ENCODE peak calls at places on chromosomes 5 and 9, in four cellular contexts. H is cardiac fibroblast, N is K562, R is GM23338. A is an unnamed sample.

GRCh38 chr9:15136646-15137045 is 170.4 kb downstream of the TTC39B start:
- DNase-seq in N (peak; percentile 16), R (peak; percentile 47), H (no peak), A (no peak)

GRCh38 chr5:126138475-126139005 is 284.7 kb upstream of the GRAMD2B start:
- DNase-seq in H (peak; percentile 38), R (peak; percentile 21), N (no peak), A (no peak)

GRCh38 chr5:434443-435146 is 8.4 kb upstream of the EXOC3 start:
- DNase-seq in N (no peak), R (no peak), H (no peak), A (no peak)

GRCh38 chr5:114393159-114393558 is 31.3 kb downstream of the KCNN2 start:
- DNase-seq in R (no peak), N (no peak), H (no peak), A (no peak)

GRCh38 chr9:131593255-131593820 is 48.0 kb downstream of the PRRT1B start:
- DNase-seq in N (no peak), H (no peak), R (no peak), A (no peak)

GRCh38 chr5:96000308-96000707 is 38.7 kb upstream of the ELL2 start:
- DNase-seq in R (no peak), N (no peak), H (no peak), A (no peak)

GRCh38 chr5:91361790-91362189 is 21.3 kb downstream of the ARRDC3 start:
- DNase-seq in N (no peak), H (no peak), R (no peak), A (no peak)

GRCh38 chr9:81968026-81968425 is 20.5 kb upstream of the SPATA31D1 start:
- DNase-seq in N (no peak), R (no peak), H (no peak), A (no peak)

GRCh38 chr5:172905771-172906170 is 53.5 kb upstream of the RPL26L1 start:
- DNase-seq in N (no peak), R (peak; percentile 30), H (no peak), A (no peak)

GRCh38 chr9:68653141-68653595 is 51.9 kb upstream of the PIP5K1B start:
- DNase-seq in R (no peak), N (no peak), H (no peak), A (no peak)

GRCh38 chr5:11449217-11449616 is 455.0 kb downstream of the CTNND2 start:
- DNase-seq in R (no peak), N (no peak), H (no peak), A (no peak)

GRCh38 chr5:132263548-132264261 is 6.2 kb downstream of the PDLIM4 start:
- DNase-seq in R (no peak), H (peak; percentile 77), N (peak; percentile 69), A (no peak)

GRCh38 chr9:72703574-72703973 is 182.2 kb downstream of the TMC1 start:
- DNase-seq in N (no peak), H (no peak), R (no peak), A (no peak)

GRCh38 chr9:38707885-38708640 is 11.9 kb downstream of the FAM240B start:
- DNase-seq in N (peak; percentile 15), R (peak; percentile 80), H (no peak), A (no peak)

GRCh38 chr9:69130456-69131441 is 43.3 kb upstream of the TJP2 start:
- DNase-seq in H (peak; percentile 90), R (peak; percentile 1), N (peak; percentile 22), A (no peak)

GRCh38 chr9:96217358-96217755 is 84.6 kb downstream of the HSD17B3 start:
- DNase-seq in H (peak; percentile 55), N (no peak), R (no peak), A (peak; percentile 17)

GRCh38 chr9:116060631-116061030 is 93.0 kb upstream of the PAPPA start:
- DNase-seq in N (no peak), H (no peak), R (no peak), A (no peak)

GRCh38 chr5:172733179-172733973 is 37.6 kb downstream of the DUSP1 start:
- DNase-seq in H (peak; percentile 99), R (peak; percentile 34), N (no peak), A (peak; percentile 84)

GRCh38 chr9:94014845-94015244 is 59.7 kb upstream of the BARX1 start:
- DNase-seq in N (no peak), H (no peak), R (no peak), A (no peak)

GRCh38 chr5:54159153-54159836 is 151.1 kb downstream of the ARL15 start:
- DNase-seq in N (peak; percentile 54), R (peak; percentile 21), H (no peak), A (no peak)
- TF ChIP-seq CTCF in N (peak; percentile 41), R (peak; percentile 56), H (no peak), A (no peak)

GRCh38 chr5:59656351-59657254 is 236.9 kb downstream of the PDE4D start:
- DNase-seq in H (no peak), N (no peak), R (no peak), A (no peak)

GRCh38 chr5:59665086-59665831 is 228.3 kb downstream of the PDE4D start:
- DNase-seq in R (no peak), N (no peak), H (peak; percentile 16), A (no peak)

GRCh38 chr5:59661939-59662615 is 231.4 kb downstream of the PDE4D start:
- DNase-seq in H (peak; percentile 26), R (peak; percentile 10), N (no peak), A (no peak)

GRCh38 chr5:59661306-59661705 is 232.2 kb downstream of the PDE4D start:
- DNase-seq in H (no peak), N (no peak), R (no peak), A (no peak)

GRCh38 chr5:59660737-59661136 is 232.8 kb downstream of the PDE4D start:
- DNase-seq in H (peak; percentile 53), N (no peak), R (peak; percentile 38), A (no peak)
- TF ChIP-seq CTCF in H (peak; percentile 40), N (no peak), R (peak; percentile 64), A (peak; percentile 41)

GRCh38 chr5:150124111-150124557 is 31.5 kb downstream of the PDGFRB start:
- DNase-seq in R (no peak), H (no peak), N (no peak), A (no peak)

GRCh38 chr5:150126921-150127265 is 28.8 kb downstream of the PDGFRB start:
- DNase-seq in R (no peak), H (no peak), N (no peak), A (no peak)

GRCh38 chr5:150125334-150125733 is 30.3 kb downstream of the PDGFRB start:
- DNase-seq in R (no peak), N (no peak), H (no peak), A (no peak)

GRCh38 chr5:150124596-150124995 is 31.0 kb downstream of the PDGFRB start:
- DNase-seq in H (no peak), N (no peak), R (no peak), A (no peak)

DNA sequence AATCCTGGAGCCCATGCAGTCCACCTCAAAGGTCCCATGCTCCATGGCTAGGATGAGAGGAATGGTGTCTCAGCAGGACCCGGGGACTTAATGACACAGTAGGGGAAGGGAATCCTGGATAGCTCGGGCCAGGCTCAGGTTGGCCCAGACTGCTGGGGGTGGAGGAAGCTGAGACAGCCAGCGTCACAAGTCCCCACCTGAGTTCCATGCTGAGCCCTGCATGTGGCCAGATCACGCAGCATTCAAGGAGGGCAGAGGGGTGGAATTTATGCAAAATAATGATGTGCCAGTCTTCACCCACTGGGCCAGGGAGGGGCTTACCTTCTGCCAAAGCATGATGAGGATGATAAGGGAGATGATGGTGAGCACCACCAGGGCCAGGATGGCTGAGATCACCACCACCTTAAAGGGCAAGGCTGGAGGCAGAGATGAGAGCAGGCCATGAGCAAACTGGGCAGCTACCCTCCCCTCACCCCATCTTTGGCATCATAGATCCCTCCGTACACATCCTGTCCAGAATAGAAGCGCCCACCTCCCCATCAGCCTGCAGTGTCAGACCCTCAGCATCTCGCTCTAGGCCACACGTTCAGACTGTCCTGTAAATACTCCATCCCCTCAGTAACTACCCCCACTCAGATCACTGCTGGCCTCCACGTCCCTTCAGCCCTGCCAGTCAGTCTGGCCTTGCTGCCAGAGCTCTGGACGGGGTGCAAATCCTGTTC is 29.3 kb downstream of the PDGFRB start:
- DNase-seq in H (no peak), R (no peak), N (no peak), A (no peak)
- TF ChIP-seq CTCF in H (no peak), R (no peak), N (no peak), A (no peak)

GRCh38 chr5:56498759-56499395 is 265.7 kb upstream of the ANKRD55 start:
- DNase-seq in H (no peak), N (no peak), R (no peak), A (no peak)

GRCh38 chr5:56503929-56504328 is 270.8 kb upstream of the ANKRD55 start:
- DNase-seq in H (no peak), N (no peak), R (no peak), A (no peak)

GRCh38 chr5:56496581-56497063 is 263.5 kb upstream of the ANKRD55 start:
- DNase-seq in N (no peak), H (no peak), R (no peak), A (no peak)

GRCh38 chr5:56501949-56502557 is 268.9 kb upstream of the ANKRD55 start:
- DNase-seq in H (peak; percentile 18), R (no peak), N (peak; percentile 58), A (no peak)

GRCh38 chr5:56499877-56500276 is 266.7 kb upstream of the ANKRD55 start:
- DNase-seq in R (no peak), H (no peak), N (no peak), A (no peak)
- TF ChIP-seq CTCF in R (no peak), H (no peak), N (no peak), A (no peak)

GRCh38 chr5:163569284-163569683 is 63.9 kb downstream of the MAT2B start:
- DNase-seq in N (no peak), H (peak; percentile 34), R (no peak), A (no peak)
- TF ChIP-seq CTCF in N (peak; percentile 19), H (no peak), R (peak; percentile 70), A (no peak)

GRCh38 chr5:55191165-55191564 is 18.2 kb upstream of the CDC20B start:
- DNase-seq in H (no peak), R (no peak), N (no peak), A (no peak)

GRCh38 chr5:55188656-55189380 is 15.8 kb upstream of the CDC20B start:
- DNase-seq in H (no peak), N (no peak), R (no peak), A (no peak)

GRCh38 chr5:55187370-55187769 is 14.4 kb upstream of the CDC20B start:
- DNase-seq in N (peak; percentile 38), R (peak; percentile 65), H (peak; percentile 23), A (no peak)
- TF ChIP-seq CTCF in N (peak; percentile 54), R (peak; percentile 53), H (peak; percentile 1), A (no peak)

GRCh38 chr5:30413540-30413939 is 779.9 kb upstream of the CDH6 start:
- DNase-seq in R (peak; percentile 19), H (no peak), N (no peak), A (no peak)
- TF ChIP-seq CTCF in R (peak; percentile 23), H (no peak), N (no peak), A (no peak)